ENCODE peak calls at places on chromosomes 7 and 10, in four cellular contexts. Z, A, L and X are unnamed samples.

GRCh38 chr10:565676-566075 is 123.8 kb downstream of the DIP2C start:
- DNase-seq in L (no peak), A (no peak), Z (no peak), X (no peak)

GRCh38 chr7:155190608-155191536 is 106.8 kb upstream of the INSIG1 start:
- DNase-seq in L (no peak), Z (peak), A (peak), X (no peak)

GRCh38 chr10:62373995-62374861 is at the start of gene ZNF365:
- DNase-seq in A (no peak), L (no peak), Z (no peak), X (peak)

GRCh38 chr10:132865851-132866600 is 76.3 kb downstream of the CFAP46 start:
- DNase-seq in A (no peak), L (no peak), Z (no peak), X (no peak)

GRCh38 chr7:114574384-114574783 is 159.8 kb downstream of the FOXP2 start:
- DNase-seq in A (no peak), L (no peak), Z (no peak), X (peak)

GRCh38 chr10:102850025-102850518 is 4.0 kb upstream of the BORCS7 start:
- DNase-seq in Z (no peak), A (no peak), L (no peak), X (no peak)

GRCh38 chr10:23556727-23557440 is 118.0 kb downstream of the OTUD1 start:
- DNase-seq in Z (no peak), L (no peak), A (no peak), X (peak)

GRCh38 chr7:129845178-129845971 is 107.4 kb downstream of the UBE2H start:
- DNase-seq in Z (no peak), L (no peak), A (peak), X (peak)

GRCh38 chr7:85204061-85204460 is 17.2 kb upstream of the SEMA3D start:
- DNase-seq in A (no peak), L (no peak), Z (no peak), X (no peak)

GRCh38 chr7:139875821-139876241 is 46.8 kb downstream of the TBXAS1 start:
- DNase-seq in L (peak), A (no peak), Z (peak), X (no peak)

GRCh38 chr10:7179536-7179935 is 231.3 kb downstream of the SFMBT2 start:
- DNase-seq in A (peak), L (no peak), Z (no peak), X (no peak)

GRCh38 chr7:66224171-66224773 is 19.1 kb downstream of the TPST1 start:
- DNase-seq in L (no peak), Z (no peak), A (no peak), X (no peak)

GRCh38 chr7:108526768-108527017 is 758 bp upstream of the PNPLA8 start:
- DNase-seq in Z (no peak), A (no peak), L (no peak), X (no peak)

DNA sequence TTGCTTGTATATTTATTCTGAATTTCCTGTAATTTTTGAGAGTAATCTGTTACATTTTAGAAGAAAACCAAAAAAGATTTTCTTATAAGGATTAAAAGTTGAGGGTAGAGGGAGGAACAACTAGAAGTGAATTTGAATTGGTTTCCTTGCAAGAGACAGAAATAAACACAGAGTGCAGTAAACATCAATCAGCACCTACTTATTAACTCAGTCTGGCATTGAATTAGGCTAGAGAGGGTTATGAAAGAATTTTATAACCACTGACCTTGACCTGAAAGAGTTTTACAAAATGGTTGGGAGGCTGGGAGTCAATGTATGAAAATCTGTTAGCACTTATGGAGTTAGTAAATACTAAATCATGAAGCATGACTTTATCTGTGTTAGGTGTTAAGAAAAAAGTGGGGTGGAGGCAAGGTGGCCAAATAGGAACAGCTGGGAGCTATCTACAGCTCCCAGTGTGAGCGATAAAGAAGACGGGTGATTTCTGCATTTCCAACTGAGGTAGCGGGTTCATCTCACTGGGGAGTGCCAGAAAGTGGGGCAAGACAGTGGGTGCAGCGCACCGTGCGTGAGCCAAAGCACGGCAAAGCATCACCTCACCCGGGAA is 106.5 kb downstream of the PDE1C start:
- DNase-seq in L (no peak), Z (no peak), A (no peak), X (no peak)
- TF ChIP-seq FOS in L (no peak), Z (no peak), A (no peak), X (no peak)

GRCh38 chr7:39526676-39527075 is 39.5 kb upstream of the YAE1 start:
- DNase-seq in L (no peak), A (no peak), Z (no peak), X (no peak)

GRCh38 chr7:39525926-39526325 is 40.3 kb upstream of the YAE1 start:
- DNase-seq in A (no peak), L (no peak), Z (no peak), X (no peak)

GRCh38 chr7:39529582-39529981 is 36.6 kb upstream of the YAE1 start:
- DNase-seq in A (no peak), Z (no peak), L (no peak), X (no peak)

GRCh38 chr7:39527296-39527695 is 38.9 kb upstream of the YAE1 start:
- DNase-seq in Z (peak), L (no peak), A (no peak), X (no peak)

DNA sequence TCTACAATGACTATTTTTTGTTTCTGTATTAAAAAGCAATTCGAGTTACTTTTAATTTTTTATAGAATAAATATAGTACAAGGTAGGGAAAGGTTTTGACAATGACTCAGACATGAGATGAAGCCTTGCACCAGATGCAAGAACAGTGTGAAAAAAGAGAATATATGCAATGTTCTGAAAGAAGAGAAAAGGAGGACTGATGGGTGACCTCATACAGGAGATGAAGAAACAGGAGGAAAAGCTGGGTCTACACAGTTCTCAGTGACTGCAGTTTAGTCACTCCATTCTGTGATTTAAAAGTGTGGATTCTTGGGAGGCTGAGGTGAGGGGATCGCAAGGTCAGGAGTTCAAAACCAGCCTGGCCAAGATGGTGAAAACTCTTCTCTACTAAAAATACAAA is 38.3 kb upstream of the YAE1 start:
- DNase-seq in A (no peak), L (no peak), Z (no peak), X (peak)
- TF ChIP-seq FOS in A (no peak), L (no peak), Z (no peak), X (no peak)

GRCh38 chr10:110744767-110745166 is 100.6 kb downstream of the RBM20 start:
- DNase-seq in L (no peak), A (no peak), Z (no peak), X (no peak)

GRCh38 chr10:110747609-110748464 is 103.7 kb downstream of the RBM20 start:
- DNase-seq in A (no peak), Z (peak), L (no peak), X (no peak)

GRCh38 chr10:110746969-110747608 is 103.0 kb downstream of the RBM20 start:
- DNase-seq in A (no peak), Z (peak), L (no peak), X (no peak)

GRCh38 chr10:110748970-110749369 is 104.8 kb downstream of the RBM20 start:
- DNase-seq in Z (no peak), L (no peak), A (no peak), X (no peak)

DNA sequence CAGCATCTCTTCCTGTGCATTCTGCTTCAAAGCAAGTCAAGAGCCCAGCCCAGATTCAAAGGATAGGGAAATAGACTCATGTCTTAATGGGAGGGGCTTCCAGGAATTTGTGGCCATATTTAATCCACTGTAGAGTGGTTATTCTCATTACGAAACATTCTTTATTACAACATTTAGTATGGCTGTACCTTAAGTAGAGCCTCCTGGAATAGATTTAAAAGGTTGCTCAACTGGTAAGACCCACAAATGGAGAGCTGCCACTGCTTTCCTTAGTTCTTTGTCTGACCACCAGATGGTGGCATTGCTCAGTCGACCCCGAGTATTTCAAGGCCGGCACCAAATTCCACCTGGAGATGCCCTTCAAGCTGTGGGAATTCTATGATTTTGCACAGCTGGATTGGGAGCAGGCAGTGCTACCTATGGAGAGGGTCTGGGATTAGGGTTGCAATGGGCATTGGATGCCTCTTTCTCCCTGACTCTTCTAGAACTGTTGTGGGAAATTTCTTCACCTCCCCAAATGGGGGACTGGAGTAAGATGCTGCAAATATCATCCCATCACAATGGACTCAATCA is 102.2 kb downstream of the RBM20 start:
- DNase-seq in Z (peak), L (no peak), A (peak), X (peak)
- TF ChIP-seq FOS in Z (no peak), L (no peak), A (no peak), X (no peak)

GRCh38 chr10:131729938-131730660 is 170.7 kb upstream of the PPP2R2D start:
- DNase-seq in L (no peak), A (no peak), Z (no peak), X (no peak)
- TF ChIP-seq FOS in L (no peak), A (no peak), Z (no peak), X (no peak)

DNA sequence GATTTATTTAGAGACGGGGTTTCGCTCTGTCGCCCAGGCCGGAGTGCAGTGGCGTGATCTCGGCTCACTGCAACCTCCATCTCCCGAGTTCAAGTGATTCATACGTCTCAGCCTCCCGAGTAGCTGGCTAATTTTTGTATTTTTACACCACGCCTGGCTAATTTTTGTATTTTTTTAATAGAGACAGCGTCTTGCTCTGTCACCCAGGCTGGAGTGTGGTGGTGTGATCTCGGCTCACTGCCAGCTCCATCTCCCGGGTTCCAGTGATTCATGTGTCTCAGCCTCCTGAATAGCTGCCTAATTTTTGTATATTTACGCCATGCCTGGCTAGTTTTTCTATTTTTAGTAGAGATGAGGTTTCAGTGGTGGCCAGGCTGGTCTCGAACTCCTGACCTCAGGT is 34.3 kb downstream of the AP5Z1 start:
- DNase-seq in L (no peak), A (no peak), Z (no peak), X (no peak)
- TF ChIP-seq FOS in L (no peak), A (no peak), Z (no peak), X (no peak)

DNA sequence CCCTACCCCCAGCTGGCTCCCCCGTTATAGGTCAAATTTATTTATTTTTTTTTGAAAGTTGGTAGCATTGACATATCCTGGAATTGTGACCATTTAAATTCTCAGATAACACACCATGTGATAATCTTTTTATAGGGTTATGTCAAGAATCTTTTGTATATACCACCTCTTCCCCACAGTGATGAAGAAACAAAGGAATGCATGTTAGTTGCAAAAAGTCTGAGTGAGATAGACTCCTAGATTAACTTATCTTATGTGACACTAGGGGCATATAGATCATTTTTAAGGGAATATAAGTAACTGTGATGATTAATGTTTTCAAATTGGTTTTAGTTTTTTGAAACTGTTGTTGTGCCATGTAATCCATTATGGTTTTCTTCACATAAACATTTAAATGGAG is 68.3 kb downstream of the MLLT10 start:
- DNase-seq in L (no peak), A (no peak), Z (no peak), X (peak)
- TF ChIP-seq FOS in L (no peak), A (no peak), Z (no peak), X (no peak)

DNA sequence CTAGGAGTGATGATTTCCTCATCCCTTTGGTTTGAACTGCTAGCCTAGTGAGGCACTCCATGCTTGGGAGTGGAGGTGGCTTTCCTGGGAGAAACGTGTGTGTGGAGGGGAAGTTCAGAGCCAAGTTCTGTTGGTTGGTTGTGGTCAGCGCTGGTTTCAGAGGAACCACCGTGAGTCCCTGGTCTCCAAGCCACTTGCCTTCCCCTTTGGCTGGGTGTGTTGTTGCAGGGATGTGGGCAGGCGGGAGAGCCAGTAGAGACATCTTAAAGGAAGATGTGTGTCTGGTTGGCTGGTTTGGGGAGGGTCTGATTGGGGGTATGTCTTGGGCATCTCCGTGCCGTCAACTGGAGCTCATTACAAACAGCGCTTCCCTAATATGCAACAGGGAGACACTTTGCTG is 130.8 kb upstream of the TCF7L2 start:
- DNase-seq in A (no peak), L (no peak), Z (no peak), X (no peak)
- TF ChIP-seq FOS in A (no peak), L (no peak), Z (no peak), X (no peak)

DNA sequence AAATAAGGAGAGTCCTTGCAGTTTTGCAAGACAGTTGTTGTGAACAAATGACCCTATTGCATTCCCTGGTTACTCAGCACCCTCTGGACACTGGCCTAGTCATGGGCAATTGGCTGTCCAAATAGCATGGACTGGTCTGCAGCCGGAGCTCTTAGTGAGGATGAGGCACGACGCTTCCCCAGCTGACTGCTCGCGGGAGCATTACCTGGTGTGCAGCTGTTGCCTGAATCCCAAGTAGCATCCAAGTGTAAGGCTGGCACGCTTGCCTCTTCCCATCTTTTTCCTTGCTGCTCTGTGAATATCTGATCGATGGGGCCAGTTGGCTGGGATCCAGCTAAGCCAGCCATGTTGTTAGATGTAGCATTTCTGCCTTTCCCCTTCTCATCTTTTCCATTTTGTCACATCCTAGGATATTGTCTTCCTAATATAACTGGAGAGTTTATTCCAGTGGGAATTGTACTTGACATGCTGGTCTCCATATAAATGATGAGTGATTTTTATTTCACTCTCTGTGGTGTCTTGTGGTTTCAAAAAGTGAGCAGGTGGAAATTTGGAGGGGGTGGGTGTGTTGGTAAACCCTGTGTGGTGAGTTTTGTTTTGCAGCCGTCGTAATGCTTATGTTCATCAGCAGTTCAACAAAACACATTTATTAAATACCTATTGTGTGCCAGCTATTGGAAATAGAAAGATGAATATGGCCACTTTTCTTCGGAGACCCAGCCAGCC is 99.9 kb downstream of the SND1 start:
- DNase-seq in L (no peak), Z (no peak), A (no peak), X (peak)
- TF ChIP-seq FOS in L (no peak), Z (no peak), A (no peak), X (no peak)

DNA sequence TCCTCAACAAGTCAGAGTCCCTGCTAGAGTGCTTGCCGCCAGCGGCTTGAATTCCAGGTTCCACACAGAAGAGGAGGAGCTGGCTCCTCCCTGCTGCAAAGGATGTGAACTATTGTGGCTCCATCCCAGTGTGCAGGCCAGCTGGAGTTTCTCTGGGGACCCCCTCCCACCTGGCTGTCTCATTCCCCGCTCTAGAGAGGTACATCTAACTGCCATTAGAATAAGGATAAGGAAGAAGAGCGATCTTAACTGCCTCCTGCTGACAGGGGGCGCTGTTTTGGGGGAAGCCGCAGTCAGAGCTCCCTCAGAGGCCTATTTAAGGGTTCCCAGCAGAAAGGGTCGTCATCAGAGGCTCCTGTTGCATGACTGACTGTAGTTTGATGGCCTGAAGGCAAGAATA is 40.8 kb upstream of the HECW1 start:
- DNase-seq in A (peak), Z (no peak), L (no peak), X (peak)
- TF ChIP-seq FOS in A (no peak), Z (no peak), L (no peak), X (no peak)

GRCh38 chr10:119871881-119872609 is 598 bp downstream of the MCMBP start:
- DNase-seq in Z (peak), L (no peak), A (peak), X (peak)
- TF ChIP-seq FOS in Z (no peak), L (no peak), A (no peak), X (no peak)